ENCODE peak calls at places on chromosomes 6 and 20, in five cellular contexts. L is uterus, H is prostate gland, P is testis, V is adrenal gland. X is an unnamed sample.

GRCh38 chr6:3411967-3412778 is 44.7 kb downstream of the SLC22A23 start:
- DNase-seq in P (no peak), V (no peak), H (no peak), L (no peak), X (peak; percentile 23)

GRCh38 chr6:166591961-166592520 is 5.6 kb upstream of the RAMACL start:
- DNase-seq in H (no peak), P (no peak), V (no peak), L (no peak), X (no peak)

GRCh38 chr6:90703383-90703782 is 116.5 kb upstream of the MAP3K7 start:
- DNase-seq in V (no peak), L (no peak), H (no peak), P (no peak), X (no peak)

GRCh38 chr6:149284904-149285303 is 32.6 kb upstream of the TAB2 start:
- DNase-seq in P (no peak), L (no peak), V (no peak), H (no peak), X (no peak)

GRCh38 chr6:87473419-87473903 is 687 bp downstream of the SLC35A1 start:
- DNase-seq in V (no peak), P (peak; percentile 78), L (no peak), H (peak; percentile 55), X (peak; percentile 34)

GRCh38 chr20:33169176-33169794 is 1.3 kb downstream of the BPIFA2 start:
- DNase-seq in V (no peak), H (no peak), L (no peak), P (peak; percentile 48), X (no peak)

GRCh38 chr20:25223179-25223661 is 24.7 kb upstream of the PYGB start:
- DNase-seq in H (no peak), P (no peak), V (no peak), L (peak; percentile 9), X (peak; percentile 83)

GRCh38 chr6:15382089-15382488 is 136.2 kb downstream of the JARID2 start:
- DNase-seq in L (no peak), H (no peak), P (no peak), V (no peak), X (no peak)

GRCh38 chr6:146917979-146918378 is 286.2 kb upstream of the STXBP5 start:
- DNase-seq in P (no peak), H (no peak), L (no peak), V (no peak), X (no peak)

GRCh38 chr20:23752481-23753193 is 1.9 kb upstream of the CST1 start:
- DNase-seq in L (no peak), V (no peak), H (no peak), P (no peak), X (no peak)

GRCh38 chr20:55375920-55376319 is 629.4 kb downstream of the CBLN4 start:
- DNase-seq in L (no peak), H (no peak), V (no peak), P (no peak), X (no peak)

GRCh38 chr20:49288784-49289696 is 11.2 kb upstream of the ZNFX1 start:
- DNase-seq in L (no peak), V (no peak), P (no peak), H (peak; percentile 86), X (no peak)

GRCh38 chr20:49288250-49288751 is 10.4 kb upstream of the ZNFX1 start:
- DNase-seq in P (no peak), L (no peak), H (no peak), V (no peak), X (no peak)

GRCh38 chr20:49285813-49286494 is 8.1 kb upstream of the ZNFX1 start:
- DNase-seq in H (no peak), P (no peak), L (no peak), V (no peak), X (no peak)

GRCh38 chr20:49286689-49287551 is 9.1 kb upstream of the ZNFX1 start:
- DNase-seq in P (no peak), L (no peak), H (no peak), V (no peak), X (no peak)

GRCh38 chr20:49287555-49288249 is 9.8 kb upstream of the ZNFX1 start:
- DNase-seq in P (no peak), V (no peak), H (no peak), L (no peak), X (no peak)
- TF ChIP-seq POLR2A in P (no peak), V (no peak), H (no peak), L (no peak), X (no peak)

DNA sequence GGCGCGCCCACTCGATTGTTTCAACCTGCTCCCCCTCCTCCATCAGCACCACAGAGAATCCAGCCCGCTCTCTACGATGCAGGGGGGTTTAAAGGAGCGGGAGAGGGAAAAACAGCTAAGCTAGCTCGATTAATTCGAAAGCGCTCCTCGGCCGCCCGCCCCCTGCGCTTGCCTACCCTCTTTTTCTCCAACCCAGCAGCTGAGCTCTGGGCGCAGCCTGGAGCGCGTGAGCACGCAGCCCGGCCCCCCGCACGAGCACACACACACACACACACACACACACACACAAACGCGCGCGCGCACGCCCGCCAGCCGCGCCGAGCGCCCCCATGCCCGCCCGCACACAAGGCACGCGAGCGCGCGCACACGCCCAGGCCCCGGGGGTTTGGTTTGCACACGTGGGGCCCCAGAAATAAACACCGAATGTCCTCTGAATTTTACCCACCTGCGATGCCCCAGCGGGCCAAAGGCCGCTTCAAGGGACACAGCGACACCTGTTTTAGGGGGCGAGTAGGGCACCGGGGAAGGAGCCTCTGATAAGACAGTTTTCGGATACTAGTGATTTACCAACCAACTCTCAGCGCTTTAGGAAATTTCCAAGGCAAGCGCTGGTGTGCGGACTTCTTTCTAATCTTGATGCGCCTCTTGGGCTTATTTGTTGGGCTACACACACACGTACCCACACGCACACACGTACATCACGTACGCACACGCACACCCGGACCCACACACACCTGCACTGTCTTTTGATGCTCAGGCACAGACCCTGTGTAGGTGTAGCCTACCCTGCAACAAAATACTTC is 787 bp upstream of the NRN1 start:
- DNase-seq in H (no peak), P (no peak), V (no peak), L (no peak), X (no peak)
- TF ChIP-seq CTCF in H (no peak), P (no peak), V (no peak), L (no peak), X (no peak)

GRCh38 chr6:125534430-125535263 is 214.8 kb upstream of the HEY2 start:
- DNase-seq in H (no peak), P (no peak), L (no peak), V (no peak), X (no peak)

GRCh38 chr6:125528614-125529013 is 220.8 kb upstream of the HEY2 start:
- DNase-seq in P (no peak), V (no peak), L (no peak), H (no peak), X (no peak)

GRCh38 chr6:125529061-125529460 is 220.4 kb upstream of the HEY2 start:
- DNase-seq in V (no peak), H (no peak), P (no peak), L (no peak), X (no peak)

GRCh38 chr6:125537090-125537489 is 212.3 kb upstream of the HEY2 start:
- DNase-seq in H (no peak), P (no peak), L (no peak), V (no peak), X (no peak)

GRCh38 chr6:125533710-125534397 is 215.6 kb upstream of the HEY2 start:
- DNase-seq in H (no peak), L (no peak), V (no peak), P (peak; percentile 15), X (no peak)
- H3K4me3 ChIP-seq in H (no peak overlapping the region), L (no peak overlapping the region), V (no peak overlapping the region), P (peak overlapping the region; percentile 35), X (no peak overlapping the region)

GRCh38 chr20:57112448-57112847 is 154.0 kb downstream of the BMP7 start:
- DNase-seq in P (no peak), H (no peak), V (no peak), L (no peak), X (no peak)
- TF ChIP-seq POLR2A in P (no peak), H (no peak), V (no peak), L (no peak), X (no peak)

GRCh38 chr20:48407710-48408109 is 420.1 kb downstream of the PREX1 start:
- DNase-seq in L (no peak), P (no peak), H (no peak), V (no peak), X (no peak)

GRCh38 chr20:48406462-48407235 is 421.1 kb downstream of the PREX1 start:
- DNase-seq in V (no peak), H (no peak), L (no peak), P (no peak), X (no peak)

GRCh38 chr20:48405909-48406308 is 421.9 kb downstream of the PREX1 start:
- DNase-seq in V (no peak), H (no peak), L (no peak), P (no peak), X (no peak)

GRCh38 chr20:48403362-48403761 is 424.4 kb downstream of the PREX1 start:
- DNase-seq in V (no peak), L (no peak), H (no peak), P (no peak), X (no peak)

DNA sequence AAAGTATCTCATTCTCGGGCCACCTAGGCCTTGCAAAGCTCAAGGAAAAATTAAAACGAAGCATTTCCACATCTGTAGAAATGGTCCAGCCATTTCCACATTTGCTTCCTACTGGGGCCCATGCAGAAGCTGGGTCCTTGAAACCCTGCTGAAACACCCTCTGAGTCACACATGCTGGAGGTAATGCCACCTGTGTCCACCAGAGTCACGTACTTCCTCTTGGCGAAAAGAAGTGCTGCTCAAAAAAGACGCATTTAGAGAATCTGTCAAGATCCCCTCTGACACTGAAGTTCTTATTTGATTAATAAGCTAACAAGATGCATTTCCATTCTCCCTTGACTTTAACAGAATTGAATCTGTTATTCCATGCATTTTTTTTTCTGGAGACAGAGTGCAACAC is 423.2 kb downstream of the PREX1 start:
- DNase-seq in L (no peak), H (no peak), V (no peak), P (no peak), X (no peak)
- TF ChIP-seq CTCF in L (no peak), H (no peak), V (peak; percentile 13), P (no peak), X (no peak)

GRCh38 chr6:64113703-64114102 is 478.1 kb downstream of the PHF3 start:
- DNase-seq in V (no peak), H (no peak), P (no peak), L (no peak), X (no peak)
- H3K4me3 ChIP-seq in V (no peak overlapping the region), H (no peak overlapping the region), P (no peak overlapping the region), L (no peak overlapping the region), X (no peak overlapping the region)

DNA sequence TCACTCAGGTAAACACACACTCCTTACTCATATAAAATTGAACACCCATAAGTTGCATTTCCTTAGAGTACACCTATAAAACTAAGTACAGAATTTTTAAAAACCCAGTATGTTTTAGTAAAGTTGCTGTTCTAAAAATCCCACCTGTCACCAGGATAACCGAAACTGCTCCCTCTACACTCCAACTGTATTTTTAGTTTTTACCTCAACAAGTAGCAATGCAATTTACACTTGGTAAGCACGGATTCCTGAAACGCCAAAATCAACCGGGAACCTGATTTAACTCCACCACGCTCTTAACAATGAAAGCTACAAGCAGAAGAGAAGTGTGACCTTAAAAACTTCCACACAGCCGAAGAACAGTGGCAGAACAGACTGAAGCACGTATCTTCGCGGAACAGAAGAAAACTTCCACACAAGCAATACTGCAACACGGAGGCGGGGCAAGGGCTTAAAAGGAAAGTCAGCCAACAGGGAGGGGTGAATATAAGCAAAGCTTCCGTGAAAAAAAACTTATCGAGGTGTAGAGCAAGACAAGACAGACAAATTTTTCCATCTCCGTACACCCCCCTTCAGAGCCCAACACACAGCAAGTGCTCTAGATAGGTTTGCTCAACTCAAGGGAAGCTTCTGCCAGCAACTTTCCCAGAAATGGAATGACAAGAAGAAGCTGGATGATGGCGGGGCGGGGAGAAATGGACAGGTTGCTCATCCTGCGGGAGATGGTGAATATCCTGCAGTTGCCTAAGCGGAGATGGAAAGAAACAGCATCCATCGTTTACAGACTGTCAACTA is 1.4 kb downstream of the STAU1 start:
- DNase-seq in P (peak; percentile 78), L (peak; percentile 43), H (peak; percentile 58), V (peak; percentile 40), X (peak; percentile 91)
- TF ChIP-seq POLR2A in P (no peak), L (no peak), H (peak; percentile 50), V (peak; percentile 60), X (no peak)